ENCODE peak calls at places on chromosomes 6 and 20, in ten cellular contexts. One of them, this sample, is unnamed.

GRCh38 chr6:130362128-130362527 is 3.7 kb upstream of the TMEM200A start:
- DNase-seq in tibial artery: no peak
- DNase-seq in AG09319: no peak
- DNase-seq in activated naive CD4-positive, alpha-beta T cell: no peak
- DNase-seq in H54: no peak
- DNase-seq in stimulated activated CD4-positive, alpha-beta T cell treated with anti-CD3 and anti-CD28 coated beads, Interleukin-12 subunit alpha, Interleukin-12 subunit beta, amount 100 ng/mL, for 48 hours: no peak
- DNase-seq in HepG2: peak; percentile 25
- DNase-seq in CD8-positive, alpha-beta memory T cell: no peak
- DNase-seq in NCI-H524: no peak
- DNase-seq in KBM-7: no peak
- DNase-seq in this sample: no peak

GRCh38 chr6:165653196-165653595 is 9.8 kb downstream of the PDE10A start:
- DNase-seq in tibial artery: no peak
- DNase-seq in AG09319: no peak
- DNase-seq in activated naive CD4-positive, alpha-beta T cell: no peak
- DNase-seq in H54: peak; percentile 46
- DNase-seq in stimulated activated CD4-positive, alpha-beta T cell treated with anti-CD3 and anti-CD28 coated beads, Interleukin-12 subunit alpha, Interleukin-12 subunit beta, amount 100 ng/mL, for 48 hours: no peak
- DNase-seq in HepG2: no peak
- DNase-seq in CD8-positive, alpha-beta memory T cell: no peak
- DNase-seq in NCI-H524: no peak
- DNase-seq in KBM-7: no peak
- DNase-seq in this sample: no peak

GRCh38 chr6:115934145-115934544 is 126.5 kb downstream of the FRK start:
- DNase-seq in tibial artery: no peak
- DNase-seq in AG09319: no peak
- DNase-seq in activated naive CD4-positive, alpha-beta T cell: no peak
- DNase-seq in H54: no peak
- DNase-seq in stimulated activated CD4-positive, alpha-beta T cell treated with anti-CD3 and anti-CD28 coated beads, Interleukin-12 subunit alpha, Interleukin-12 subunit beta, amount 100 ng/mL, for 48 hours: no peak
- DNase-seq in HepG2: no peak
- DNase-seq in CD8-positive, alpha-beta memory T cell: no peak
- DNase-seq in NCI-H524: no peak
- DNase-seq in KBM-7: no peak
- DNase-seq in this sample: no peak

GRCh38 chr6:41939848-41940758 is 1.5 kb downstream of the CCND3 start:
- DNase-seq in tibial artery: no peak
- DNase-seq in AG09319: no peak
- DNase-seq in activated naive CD4-positive, alpha-beta T cell: no peak
- DNase-seq in H54: no peak
- DNase-seq in stimulated activated CD4-positive, alpha-beta T cell treated with anti-CD3 and anti-CD28 coated beads, Interleukin-12 subunit alpha, Interleukin-12 subunit beta, amount 100 ng/mL, for 48 hours: no peak
- DNase-seq in HepG2: no peak
- DNase-seq in CD8-positive, alpha-beta memory T cell: no peak
- DNase-seq in NCI-H524: no peak
- DNase-seq in KBM-7: peak; percentile 36
- DNase-seq in this sample: no peak

GRCh38 chr6:160239929-160240690 is 18.5 kb downstream of the SLC22A2 start:
- DNase-seq in tibial artery: no peak
- DNase-seq in AG09319: no peak
- DNase-seq in activated naive CD4-positive, alpha-beta T cell: no peak
- DNase-seq in H54: no peak
- DNase-seq in stimulated activated CD4-positive, alpha-beta T cell treated with anti-CD3 and anti-CD28 coated beads, Interleukin-12 subunit alpha, Interleukin-12 subunit beta, amount 100 ng/mL, for 48 hours: no peak
- DNase-seq in HepG2: no peak
- DNase-seq in CD8-positive, alpha-beta memory T cell: no peak
- DNase-seq in NCI-H524: no peak
- DNase-seq in KBM-7: no peak
- DNase-seq in this sample: no peak

GRCh38 chr6:42532038-42532669 is 31.7 kb upstream of the UBR2 start:
- DNase-seq in tibial artery: no peak
- DNase-seq in AG09319: no peak
- DNase-seq in activated naive CD4-positive, alpha-beta T cell: no peak
- DNase-seq in H54: peak; percentile 34
- DNase-seq in stimulated activated CD4-positive, alpha-beta T cell treated with anti-CD3 and anti-CD28 coated beads, Interleukin-12 subunit alpha, Interleukin-12 subunit beta, amount 100 ng/mL, for 48 hours: peak; percentile 31
- DNase-seq in HepG2: peak; percentile 64
- DNase-seq in CD8-positive, alpha-beta memory T cell: peak; percentile 26
- DNase-seq in NCI-H524: peak; percentile 56
- DNase-seq in KBM-7: peak; percentile 52
- DNase-seq in this sample: peak; percentile 9

GRCh38 chr6:148497256-148497655 is 154.6 kb downstream of the SASH1 start:
- DNase-seq in tibial artery: peak; percentile 77
- DNase-seq in AG09319: no peak
- DNase-seq in activated naive CD4-positive, alpha-beta T cell: no peak
- DNase-seq in H54: no peak
- DNase-seq in stimulated activated CD4-positive, alpha-beta T cell treated with anti-CD3 and anti-CD28 coated beads, Interleukin-12 subunit alpha, Interleukin-12 subunit beta, amount 100 ng/mL, for 48 hours: no peak
- DNase-seq in HepG2: no peak
- DNase-seq in CD8-positive, alpha-beta memory T cell: no peak
- DNase-seq in NCI-H524: no peak
- DNase-seq in KBM-7: no peak
- DNase-seq in this sample: no peak

GRCh38 chr20:47586648-47587306 is 85.1 kb downstream of the NCOA3 start:
- DNase-seq in tibial artery: no peak
- DNase-seq in AG09319: peak; percentile 61
- DNase-seq in activated naive CD4-positive, alpha-beta T cell: no peak
- DNase-seq in H54: no peak
- DNase-seq in stimulated activated CD4-positive, alpha-beta T cell treated with anti-CD3 and anti-CD28 coated beads, Interleukin-12 subunit alpha, Interleukin-12 subunit beta, amount 100 ng/mL, for 48 hours: no peak
- DNase-seq in HepG2: no peak
- DNase-seq in CD8-positive, alpha-beta memory T cell: no peak
- DNase-seq in NCI-H524: peak; percentile 25
- DNase-seq in KBM-7: no peak
- DNase-seq in this sample: no peak

GRCh38 chr6:169424821-169425240 is 171.2 kb upstream of the THBS2 start:
- DNase-seq in tibial artery: peak; percentile 77
- DNase-seq in AG09319: no peak
- DNase-seq in activated naive CD4-positive, alpha-beta T cell: no peak
- DNase-seq in H54: no peak
- DNase-seq in stimulated activated CD4-positive, alpha-beta T cell treated with anti-CD3 and anti-CD28 coated beads, Interleukin-12 subunit alpha, Interleukin-12 subunit beta, amount 100 ng/mL, for 48 hours: no peak
- DNase-seq in HepG2: no peak
- DNase-seq in CD8-positive, alpha-beta memory T cell: no peak
- DNase-seq in NCI-H524: no peak
- DNase-seq in KBM-7: no peak
- DNase-seq in this sample: no peak

GRCh38 chr6:97819680-97820079 is 536.7 kb upstream of the MMS22L start:
- DNase-seq in tibial artery: no peak
- DNase-seq in AG09319: no peak
- DNase-seq in activated naive CD4-positive, alpha-beta T cell: no peak
- DNase-seq in H54: no peak
- DNase-seq in stimulated activated CD4-positive, alpha-beta T cell treated with anti-CD3 and anti-CD28 coated beads, Interleukin-12 subunit alpha, Interleukin-12 subunit beta, amount 100 ng/mL, for 48 hours: no peak
- DNase-seq in HepG2: no peak
- DNase-seq in CD8-positive, alpha-beta memory T cell: no peak
- DNase-seq in NCI-H524: no peak
- DNase-seq in KBM-7: no peak
- DNase-seq in this sample: no peak

GRCh38 chr6:20312581-20312980 is 89.1 kb upstream of the E2F3 start:
- DNase-seq in tibial artery: no peak
- DNase-seq in AG09319: no peak
- DNase-seq in activated naive CD4-positive, alpha-beta T cell: no peak
- DNase-seq in H54: no peak
- DNase-seq in stimulated activated CD4-positive, alpha-beta T cell treated with anti-CD3 and anti-CD28 coated beads, Interleukin-12 subunit alpha, Interleukin-12 subunit beta, amount 100 ng/mL, for 48 hours: no peak
- DNase-seq in HepG2: no peak
- DNase-seq in CD8-positive, alpha-beta memory T cell: no peak
- DNase-seq in NCI-H524: peak; percentile 79
- DNase-seq in KBM-7: no peak
- DNase-seq in this sample: no peak

GRCh38 chr6:113011803-113012202 is 664.7 kb downstream of the RFPL4B start:
- DNase-seq in tibial artery: no peak
- DNase-seq in AG09319: peak; percentile 51
- DNase-seq in activated naive CD4-positive, alpha-beta T cell: no peak
- DNase-seq in H54: no peak
- DNase-seq in stimulated activated CD4-positive, alpha-beta T cell treated with anti-CD3 and anti-CD28 coated beads, Interleukin-12 subunit alpha, Interleukin-12 subunit beta, amount 100 ng/mL, for 48 hours: no peak
- DNase-seq in HepG2: no peak
- DNase-seq in CD8-positive, alpha-beta memory T cell: no peak
- DNase-seq in NCI-H524: no peak
- DNase-seq in KBM-7: no peak
- DNase-seq in this sample: no peak

GRCh38 chr6:142838821-142839685 is 105.9 kb downstream of the HIVEP2 start:
- DNase-seq in tibial artery: no peak
- DNase-seq in AG09319: no peak
- DNase-seq in activated naive CD4-positive, alpha-beta T cell: no peak
- DNase-seq in H54: no peak
- DNase-seq in stimulated activated CD4-positive, alpha-beta T cell treated with anti-CD3 and anti-CD28 coated beads, Interleukin-12 subunit alpha, Interleukin-12 subunit beta, amount 100 ng/mL, for 48 hours: no peak
- DNase-seq in HepG2: peak; percentile 73
- DNase-seq in CD8-positive, alpha-beta memory T cell: no peak
- DNase-seq in NCI-H524: no peak
- DNase-seq in KBM-7: no peak
- DNase-seq in this sample: no peak

GRCh38 chr6:72140795-72141194 is 254.4 kb downstream of the RIMS1 start:
- DNase-seq in tibial artery: no peak
- DNase-seq in AG09319: no peak
- DNase-seq in activated naive CD4-positive, alpha-beta T cell: no peak
- DNase-seq in H54: no peak
- DNase-seq in stimulated activated CD4-positive, alpha-beta T cell treated with anti-CD3 and anti-CD28 coated beads, Interleukin-12 subunit alpha, Interleukin-12 subunit beta, amount 100 ng/mL, for 48 hours: no peak
- DNase-seq in HepG2: no peak
- DNase-seq in CD8-positive, alpha-beta memory T cell: no peak
- DNase-seq in NCI-H524: no peak
- DNase-seq in KBM-7: no peak
- DNase-seq in this sample: no peak

GRCh38 chr6:18155273-18155863 is at the start of gene KDM1B:
- DNase-seq in tibial artery: peak; percentile 99
- DNase-seq in AG09319: peak; percentile 96
- DNase-seq in activated naive CD4-positive, alpha-beta T cell: peak; percentile 98
- DNase-seq in H54: peak; percentile 89
- DNase-seq in stimulated activated CD4-positive, alpha-beta T cell treated with anti-CD3 and anti-CD28 coated beads, Interleukin-12 subunit alpha, Interleukin-12 subunit beta, amount 100 ng/mL, for 48 hours: peak; percentile 96
- DNase-seq in HepG2: peak; percentile 96
- DNase-seq in CD8-positive, alpha-beta memory T cell: peak; percentile 99
- DNase-seq in NCI-H524: peak; percentile 94
- DNase-seq in KBM-7: peak; percentile 98
- DNase-seq in this sample: peak; percentile 98

GRCh38 chr6:151680846-151681425 is 126.5 kb upstream of the ESR1 start:
- DNase-seq in tibial artery: no peak
- DNase-seq in AG09319: no peak
- DNase-seq in activated naive CD4-positive, alpha-beta T cell: no peak
- DNase-seq in H54: no peak
- DNase-seq in stimulated activated CD4-positive, alpha-beta T cell treated with anti-CD3 and anti-CD28 coated beads, Interleukin-12 subunit alpha, Interleukin-12 subunit beta, amount 100 ng/mL, for 48 hours: no peak
- DNase-seq in HepG2: no peak
- DNase-seq in CD8-positive, alpha-beta memory T cell: no peak
- DNase-seq in NCI-H524: no peak
- DNase-seq in KBM-7: no peak
- DNase-seq in this sample: no peak

GRCh38 chr6:29509239-29509638 is 21.5 kb upstream of the MAS1L start:
- DNase-seq in tibial artery: no peak
- DNase-seq in AG09319: no peak
- DNase-seq in activated naive CD4-positive, alpha-beta T cell: no peak
- DNase-seq in H54: no peak
- DNase-seq in stimulated activated CD4-positive, alpha-beta T cell treated with anti-CD3 and anti-CD28 coated beads, Interleukin-12 subunit alpha, Interleukin-12 subunit beta, amount 100 ng/mL, for 48 hours: no peak
- DNase-seq in HepG2: no peak
- DNase-seq in CD8-positive, alpha-beta memory T cell: no peak
- DNase-seq in NCI-H524: no peak
- DNase-seq in KBM-7: no peak
- DNase-seq in this sample: no peak

GRCh38 chr6:35955521-35955920 is 34.6 kb upstream of the SRPK1 start:
- DNase-seq in tibial artery: no peak
- DNase-seq in AG09319: no peak
- DNase-seq in activated naive CD4-positive, alpha-beta T cell: no peak
- DNase-seq in H54: no peak
- DNase-seq in stimulated activated CD4-positive, alpha-beta T cell treated with anti-CD3 and anti-CD28 coated beads, Interleukin-12 subunit alpha, Interleukin-12 subunit beta, amount 100 ng/mL, for 48 hours: no peak
- DNase-seq in HepG2: no peak
- DNase-seq in CD8-positive, alpha-beta memory T cell: no peak
- DNase-seq in NCI-H524: no peak
- DNase-seq in KBM-7: no peak
- DNase-seq in this sample: no peak

GRCh38 chr6:166567107-166567506 is 19.4 kb downstream of the RAMACL start:
- DNase-seq in tibial artery: no peak
- DNase-seq in AG09319: peak; percentile 52
- DNase-seq in activated naive CD4-positive, alpha-beta T cell: no peak
- DNase-seq in H54: peak; percentile 63
- DNase-seq in stimulated activated CD4-positive, alpha-beta T cell treated with anti-CD3 and anti-CD28 coated beads, Interleukin-12 subunit alpha, Interleukin-12 subunit beta, amount 100 ng/mL, for 48 hours: no peak
- DNase-seq in HepG2: no peak
- DNase-seq in CD8-positive, alpha-beta memory T cell: no peak
- DNase-seq in NCI-H524: no peak
- DNase-seq in KBM-7: no peak
- DNase-seq in this sample: no peak

GRCh38 chr6:55212147-55212546 is 37.8 kb downstream of the HCRTR2 start:
- DNase-seq in tibial artery: no peak
- DNase-seq in AG09319: no peak
- DNase-seq in activated naive CD4-positive, alpha-beta T cell: no peak
- DNase-seq in H54: no peak
- DNase-seq in stimulated activated CD4-positive, alpha-beta T cell treated with anti-CD3 and anti-CD28 coated beads, Interleukin-12 subunit alpha, Interleukin-12 subunit beta, amount 100 ng/mL, for 48 hours: no peak
- DNase-seq in HepG2: no peak
- DNase-seq in CD8-positive, alpha-beta memory T cell: no peak
- DNase-seq in NCI-H524: no peak
- DNase-seq in KBM-7: no peak
- DNase-seq in this sample: no peak

GRCh38 chr6:141413196-141413595 is 719.5 kb upstream of the GJE1 start:
- DNase-seq in tibial artery: no peak
- DNase-seq in AG09319: no peak
- DNase-seq in activated naive CD4-positive, alpha-beta T cell: no peak
- DNase-seq in H54: no peak
- DNase-seq in stimulated activated CD4-positive, alpha-beta T cell treated with anti-CD3 and anti-CD28 coated beads, Interleukin-12 subunit alpha, Interleukin-12 subunit beta, amount 100 ng/mL, for 48 hours: no peak
- DNase-seq in HepG2: no peak
- DNase-seq in CD8-positive, alpha-beta memory T cell: no peak
- DNase-seq in NCI-H524: no peak
- DNase-seq in KBM-7: no peak
- DNase-seq in this sample: no peak

GRCh38 chr6:116895935-116896334 is 18.9 kb downstream of the RFX6 start:
- DNase-seq in tibial artery: no peak
- DNase-seq in AG09319: no peak
- DNase-seq in activated naive CD4-positive, alpha-beta T cell: no peak
- DNase-seq in H54: no peak
- DNase-seq in stimulated activated CD4-positive, alpha-beta T cell treated with anti-CD3 and anti-CD28 coated beads, Interleukin-12 subunit alpha, Interleukin-12 subunit beta, amount 100 ng/mL, for 48 hours: no peak
- DNase-seq in HepG2: no peak
- DNase-seq in CD8-positive, alpha-beta memory T cell: no peak
- DNase-seq in NCI-H524: no peak
- DNase-seq in KBM-7: no peak
- DNase-seq in this sample: no peak

GRCh38 chr6:6851059-6851658 is 256.6 kb upstream of the RREB1 start:
- DNase-seq in tibial artery: no peak
- DNase-seq in AG09319: peak; percentile 37
- DNase-seq in activated naive CD4-positive, alpha-beta T cell: no peak
- DNase-seq in H54: peak; percentile 84
- DNase-seq in stimulated activated CD4-positive, alpha-beta T cell treated with anti-CD3 and anti-CD28 coated beads, Interleukin-12 subunit alpha, Interleukin-12 subunit beta, amount 100 ng/mL, for 48 hours: no peak
- DNase-seq in HepG2: peak; percentile 12
- DNase-seq in CD8-positive, alpha-beta memory T cell: no peak
- DNase-seq in NCI-H524: no peak
- DNase-seq in KBM-7: no peak
- DNase-seq in this sample: no peak

GRCh38 chr20:49908258-49908565 is 7.1 kb downstream of the SPATA2 start:
- DNase-seq in tibial artery: peak; percentile 23
- DNase-seq in AG09319: no peak
- DNase-seq in activated naive CD4-positive, alpha-beta T cell: no peak
- DNase-seq in H54: no peak
- DNase-seq in stimulated activated CD4-positive, alpha-beta T cell treated with anti-CD3 and anti-CD28 coated beads, Interleukin-12 subunit alpha, Interleukin-12 subunit beta, amount 100 ng/mL, for 48 hours: no peak
- DNase-seq in HepG2: no peak
- DNase-seq in CD8-positive, alpha-beta memory T cell: no peak
- DNase-seq in NCI-H524: no peak
- DNase-seq in KBM-7: no peak
- DNase-seq in this sample: no peak

GRCh38 chr6:169791721-169792131 is 40.3 kb downstream of the ERMARD start:
- DNase-seq in tibial artery: peak; percentile 28
- DNase-seq in AG09319: no peak
- DNase-seq in activated naive CD4-positive, alpha-beta T cell: no peak
- DNase-seq in H54: no peak
- DNase-seq in stimulated activated CD4-positive, alpha-beta T cell treated with anti-CD3 and anti-CD28 coated beads, Interleukin-12 subunit alpha, Interleukin-12 subunit beta, amount 100 ng/mL, for 48 hours: no peak
- DNase-seq in HepG2: no peak
- DNase-seq in CD8-positive, alpha-beta memory T cell: no peak
- DNase-seq in NCI-H524: no peak
- DNase-seq in KBM-7: no peak
- DNase-seq in this sample: no peak

GRCh38 chr20:48287552-48288170 is 502.4 kb upstream of the SULF2 start:
- DNase-seq in tibial artery: no peak
- DNase-seq in AG09319: no peak
- DNase-seq in activated naive CD4-positive, alpha-beta T cell: no peak
- DNase-seq in H54: no peak
- DNase-seq in stimulated activated CD4-positive, alpha-beta T cell treated with anti-CD3 and anti-CD28 coated beads, Interleukin-12 subunit alpha, Interleukin-12 subunit beta, amount 100 ng/mL, for 48 hours: no peak
- DNase-seq in HepG2: no peak
- DNase-seq in CD8-positive, alpha-beta memory T cell: no peak
- DNase-seq in NCI-H524: no peak
- DNase-seq in KBM-7: no peak
- DNase-seq in this sample: no peak

GRCh38 chr6:145633981-145634627 is 101.2 kb downstream of the EPM2A start:
- DNase-seq in tibial artery: peak; percentile 75
- DNase-seq in AG09319: peak; percentile 57
- DNase-seq in activated naive CD4-positive, alpha-beta T cell: peak; percentile 73
- DNase-seq in H54: peak; percentile 35
- DNase-seq in stimulated activated CD4-positive, alpha-beta T cell treated with anti-CD3 and anti-CD28 coated beads, Interleukin-12 subunit alpha, Interleukin-12 subunit beta, amount 100 ng/mL, for 48 hours: peak; percentile 81
- DNase-seq in HepG2: peak; percentile 75
- DNase-seq in CD8-positive, alpha-beta memory T cell: peak; percentile 48
- DNase-seq in NCI-H524: peak; percentile 88
- DNase-seq in KBM-7: peak; percentile 76
- DNase-seq in this sample: no peak